ENCODE peak calls at places on chromosomes 5 and 9, in seven cellular contexts. Y is heart right ventricle, W is Karpas-422, S is stomach, L is uterus, R is adipocyte, E is mesendoderm. O is an unnamed sample. For H3K36me3, the result is how much of the 10 kb centered on the place peaks cover.

GRCh38 chr9:124897570-124898460 is 35.9 kb downstream of the ARPC5L start:
- DNase-seq in S (no peak), R (no peak), Y (no peak), W (no peak), L (no peak), E (no peak), O (no peak)

GRCh38 chr5:128241071-128241695 is 157.6 kb downstream of the SLC12A2 start:
- DNase-seq in W (no peak), Y (no peak), R (peak), L (no peak), E (no peak), S (no peak), O (no peak)

GRCh38 chr5:10124287-10124686 is 125.4 kb downstream of the ATPSCKMT start:
- DNase-seq in S (no peak), W (no peak), R (peak), Y (peak), L (no peak), E (no peak), O (no peak)

GRCh38 chr5:110727025-110727314 is 499 bp upstream of the TMEM232 start:
- DNase-seq in R (peak), W (no peak), Y (no peak), S (no peak), E (no peak), L (no peak), O (no peak)

GRCh38 chr9:114273461-114273881 is 49.4 kb upstream of the ORM1 start:
- DNase-seq in L (peak), R (no peak), E (no peak), Y (no peak), W (no peak), S (no peak), O (no peak)

GRCh38 chr5:68409259-68409658 is 193.7 kb downstream of the PIK3R1 start:
- DNase-seq in S (no peak), E (no peak), R (peak), Y (no peak), W (no peak), L (no peak), O (no peak)

GRCh38 chr5:67206381-67207328 is 10.1 kb upstream of the CD180 start:
- DNase-seq in E (no peak), S (peak), W (peak), Y (no peak), L (no peak), R (no peak), O (no peak)

GRCh38 chr9:108835831-108836230 is 20.0 kb downstream of the ACTL7B start:
- DNase-seq in E (peak), S (no peak), R (no peak), L (no peak), Y (no peak), W (no peak), O (no peak)

GRCh38 chr9:134316444-134317160 is 9.7 kb upstream of the RXRA start:
- DNase-seq in Y (no peak), E (no peak), L (no peak), R (no peak), W (no peak), S (no peak), O (no peak)

GRCh38 chr9:136143215-136144001 is 24.7 kb upstream of the TMEM250 start:
- DNase-seq in R (peak), L (no peak), Y (no peak), W (peak), E (peak), S (no peak), O (peak)

GRCh38 chr9:36995927-36996471 is 38.1 kb downstream of the PAX5 start:
- DNase-seq in W (peak), S (peak), L (no peak), E (peak), R (peak), Y (peak), O (peak)

GRCh38 chr5:103258957-103259704 is 568 bp downstream of the MACIR start:
- DNase-seq in W (peak), R (peak), S (peak), E (peak), L (peak), Y (peak), O (peak)

GRCh38 chr9:112377684-112378344 is 2.1 kb upstream of the HSDL2 start:
- DNase-seq in W (no peak), S (no peak), Y (no peak), R (no peak), L (no peak), E (no peak), O (no peak)

GRCh38 chr5:22719842-22720241 is 133.3 kb downstream of the CDH12 start:
- DNase-seq in L (no peak), R (no peak), E (no peak), Y (no peak), S (no peak), W (no peak), O (no peak)

GRCh38 chr5:15285901-15286583 is 213.9 kb upstream of the FBXL7 start:
- DNase-seq in R (no peak), S (no peak), E (no peak), Y (peak), W (no peak), L (no peak), O (no peak)

GRCh38 chr5:134130239-134130945 is 15.9 kb downstream of the TCF7 start:
- DNase-seq in L (no peak), Y (no peak), E (no peak), S (no peak), W (no peak), R (no peak), O (no peak)

DNA sequence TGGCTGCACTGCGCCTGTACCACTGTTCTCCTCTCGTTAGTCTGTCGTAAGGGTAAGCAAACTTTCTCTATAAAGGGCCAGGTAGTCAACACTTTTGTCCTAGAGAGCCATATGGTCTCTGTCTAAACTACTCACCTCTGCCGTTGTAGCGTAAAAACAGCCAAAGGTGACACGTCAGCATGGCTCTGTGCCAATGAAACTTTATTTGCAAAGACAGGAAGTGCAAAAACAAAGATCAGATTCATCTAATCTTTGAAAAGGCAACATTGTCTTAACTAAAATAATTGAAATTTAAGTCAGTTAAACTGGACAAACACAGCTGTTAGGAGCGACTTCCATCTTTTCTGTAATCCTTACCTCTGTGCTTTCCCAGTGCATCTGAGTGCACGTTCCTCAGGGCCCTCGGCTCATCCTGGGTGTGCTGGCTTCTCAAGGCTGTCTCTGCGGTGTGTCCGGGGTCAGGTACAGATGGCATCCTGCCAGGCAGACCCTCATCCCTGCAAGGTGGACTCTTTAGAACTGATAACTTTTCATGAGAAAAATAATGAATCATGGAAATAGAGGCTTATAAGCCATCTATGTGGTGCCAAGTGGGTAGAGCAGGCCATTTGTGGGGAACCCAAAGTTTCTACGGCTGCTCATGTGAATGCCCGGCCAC is 35.2 kb upstream of the IRX4 start:
- DNase-seq in W (no peak), Y (no peak), E (no peak), S (no peak), R (no peak), L (no peak), O (no peak)
- H3K36me3 ChIP-seq in W (under half), Y (under half), E (under half), S (under half), R (under half), L (under half), O (under half)

GRCh38 chr5:150051657-150052195 is 34.6 kb downstream of the CSF1R start:
- DNase-seq in Y (no peak), S (no peak), R (no peak), L (no peak), W (no peak), E (no peak), O (peak)
- H3K36me3 ChIP-seq in Y (under half), S (half or more), R (half or more), L (under half), W (under half), E (under half), O (half or more)

DNA sequence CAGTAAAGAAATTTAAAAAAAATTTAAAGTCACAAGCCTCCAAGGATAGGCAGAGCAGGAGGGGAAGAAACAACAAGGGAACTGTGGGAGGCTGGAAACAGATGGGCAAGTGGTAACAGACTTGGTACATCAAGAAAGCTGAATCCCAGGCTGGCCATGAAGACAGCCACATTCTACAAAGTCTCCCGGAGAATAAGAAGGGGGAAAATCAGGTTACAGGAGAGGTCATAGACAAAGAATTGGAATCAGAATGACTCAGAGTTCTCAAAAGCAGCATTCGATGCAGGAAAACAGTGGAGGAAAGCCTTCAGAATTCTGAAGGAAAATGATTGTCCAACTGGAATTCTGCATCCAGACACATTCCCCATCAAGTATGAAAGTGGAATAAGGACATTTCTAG is 129.7 kb downstream of the ADAMTS2 start:
- DNase-seq in E (no peak), R (no peak), W (no peak), L (no peak), Y (no peak), S (no peak), O (no peak)
- H3K36me3 ChIP-seq in E (under half), R (under half), W (under half), L (under half), Y (under half), S (under half), O (under half)

DNA sequence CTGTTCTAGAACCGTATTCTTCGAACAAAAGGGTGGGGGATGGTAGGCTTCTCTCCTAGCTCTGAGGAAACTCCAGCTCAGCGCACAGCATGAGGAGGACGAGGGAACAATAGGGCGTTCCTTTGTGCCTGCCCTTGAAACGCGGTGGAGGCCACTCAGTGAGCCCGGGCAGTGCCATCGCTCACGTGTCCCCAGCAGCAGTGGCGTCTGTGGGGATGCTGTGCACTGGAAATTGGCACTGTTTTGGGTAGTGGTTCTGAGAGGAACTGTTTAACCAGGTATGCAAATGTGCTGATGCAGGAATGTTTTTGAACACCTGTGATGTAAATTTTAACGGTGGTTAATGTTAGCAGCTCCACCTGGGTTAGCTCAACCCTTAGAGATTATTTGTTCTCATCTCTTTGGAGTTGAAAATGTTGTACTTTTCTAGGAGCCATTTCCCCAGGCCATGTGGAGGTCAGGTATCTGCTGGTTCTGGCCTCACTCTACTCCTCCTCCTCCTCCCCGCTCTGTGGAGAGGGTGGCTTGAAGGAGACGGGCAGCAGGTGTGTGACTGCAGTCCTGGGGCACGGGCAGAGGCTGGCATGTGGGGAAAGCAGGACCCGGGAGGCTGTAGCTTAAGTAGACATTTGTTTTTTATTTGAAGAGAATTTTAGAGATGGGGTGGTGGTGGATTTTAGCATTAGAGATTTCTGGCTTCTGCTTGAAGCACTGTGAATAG is 48.3 kb downstream of the EHMT1 start:
- DNase-seq in W (peak), L (no peak), E (peak), Y (no peak), R (no peak), S (peak), O (peak)
- H3K36me3 ChIP-seq in W (under half), L (under half), E (under half), Y (under half), R (under half), S (under half), O (under half)

DNA sequence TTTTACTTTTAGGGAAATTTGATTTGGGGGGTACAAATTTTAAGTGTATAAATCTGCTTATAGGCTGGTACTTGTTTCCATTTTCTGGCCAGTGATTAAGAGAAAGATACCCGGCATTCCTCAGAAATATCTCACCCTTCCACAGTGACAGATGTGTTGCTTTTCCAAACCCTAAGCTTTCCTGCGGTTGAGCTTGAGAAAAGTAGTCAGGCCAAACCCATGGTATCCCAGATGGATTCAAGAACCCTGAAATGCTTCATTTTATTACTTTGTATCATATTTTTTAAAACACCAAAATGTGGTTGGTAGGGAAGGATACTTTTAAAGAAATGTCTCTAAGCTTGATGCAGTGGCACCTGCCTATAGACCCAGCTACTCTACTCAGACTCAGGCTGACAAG is 23.5 kb downstream of the SPTAN1 start:
- DNase-seq in W (no peak), R (no peak), S (no peak), E (no peak), L (no peak), Y (no peak), O (no peak)
- H3K36me3 ChIP-seq in W (half or more), R (half or more), S (half or more), E (under half), L (under half), Y (under half), O (half or more)

DNA sequence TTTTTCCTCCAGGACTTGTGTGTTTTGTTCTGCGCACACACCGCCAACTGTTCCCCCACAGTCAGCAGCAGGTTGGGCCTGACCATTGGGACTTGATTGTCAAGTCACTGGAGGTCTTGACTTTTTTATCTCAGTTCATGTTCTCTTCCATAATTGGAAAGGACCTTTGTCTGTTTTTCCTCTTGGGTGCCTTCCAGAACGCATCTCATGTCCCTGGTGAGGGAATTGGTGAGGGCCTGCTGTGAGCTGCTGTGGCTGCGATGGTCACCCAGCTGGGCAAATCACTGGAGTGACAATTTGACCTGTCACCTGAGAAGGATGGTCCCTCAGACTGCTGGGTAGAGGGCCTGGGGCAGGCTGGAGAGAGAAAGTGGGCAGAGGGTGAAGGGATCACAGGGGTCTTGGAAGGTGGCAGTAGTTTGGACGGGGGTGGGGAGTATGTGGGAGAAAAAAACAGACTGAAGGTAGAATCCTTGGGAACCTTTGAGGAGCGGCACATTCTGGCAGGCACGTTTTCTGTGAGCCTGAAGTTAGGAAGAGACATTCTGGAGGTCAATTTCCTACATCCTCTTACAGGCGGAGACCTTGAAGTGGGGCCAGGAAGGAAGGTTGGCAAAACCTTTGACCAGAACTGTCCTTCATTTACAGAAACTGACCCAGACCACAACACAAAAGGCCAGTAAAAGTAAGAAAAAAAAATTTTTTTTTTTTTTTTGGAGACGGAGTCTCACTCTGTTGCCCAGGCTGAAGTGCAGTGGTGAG is 4.4 kb downstream of the CDK9 start:
- DNase-seq in W (no peak), R (no peak), Y (no peak), L (no peak), E (no peak), S (no peak), O (no peak)
- H3K36me3 ChIP-seq in W (under half), R (half or more), Y (under half), L (under half), E (under half), S (half or more), O (half or more)

O was measured in endodermal cell.